ENCODE peak calls at places on chromosomes 16 and 17, in nine cellular contexts. M is neural progenitor cell, C is OCI-LY7, J is K562, X is mucosa of descending colon, U is esophagus squamous epithelium, W is PC-3, K is cardiac muscle cell, Y is prostate gland. V is an unnamed sample.

GRCh38 chr17:28261219-28261618 is 57.8 kb upstream of the TMEM97 start:
- DNase-seq in M (no peak), Y (no peak), W (no peak), X (no peak), J (no peak), K (no peak), U (no peak), C (no peak), V (no peak)

GRCh38 chr16:49495151-49495566 is 121.6 kb downstream of the C16orf78 start:
- DNase-seq in C (no peak), J (no peak), X (no peak), K (no peak), U (no peak), Y (no peak), W (no peak), M (no peak), V (no peak)

GRCh38 chr16:89035013-89035697 is 58.1 kb upstream of the CBFA2T3 start:
- DNase-seq in U (no peak), X (no peak), K (no peak), C (no peak), Y (no peak), J (peak; percentile 70), M (peak; percentile 41), W (no peak), V (no peak)

GRCh38 chr17:17613708-17614114 is 22.2 kb upstream of the PEMT start:
- DNase-seq in Y (peak; percentile 39), X (peak; percentile 83), J (peak; percentile 65), U (no peak), M (peak; percentile 76), K (peak; percentile 80), W (peak; percentile 84), C (peak; percentile 67), V (peak; percentile 66)

GRCh38 chr16:82382521-82382920 is 212.5 kb upstream of the MPHOSPH6 start:
- DNase-seq in C (no peak), Y (no peak), K (no peak), X (no peak), M (no peak), W (no peak), J (no peak), U (no peak), V (no peak)

GRCh38 chr17:550041-550398 is 164.6 kb downstream of the VPS53 start:
- DNase-seq in X (no peak), W (no peak), J (no peak), M (no peak), Y (no peak), U (no peak), C (no peak), K (no peak), V (no peak)

GRCh38 chr16:30748634-30749445 is 615 bp downstream of the PHKG2 start:
- DNase-seq in X (peak; percentile 49), M (peak; percentile 70), J (peak; percentile 61), K (peak; percentile 47), U (no peak), W (peak; percentile 33), C (peak; percentile 25), Y (no peak), V (no peak)

GRCh38 chr16:63776437-63776836 is 1345.4 kb downstream of the CDH11 start:
- DNase-seq in X (no peak), W (no peak), J (no peak), Y (no peak), U (no peak), K (no peak), C (no peak), M (no peak), V (no peak)

GRCh38 chr17:79065105-79065670 is 9.4 kb upstream of the ENGASE start:
- DNase-seq in M (peak; percentile 64), Y (peak; percentile 49), C (peak; percentile 48), U (no peak), K (peak; percentile 70), W (peak; percentile 78), J (peak; percentile 77), X (peak; percentile 86), V (no peak)

GRCh38 chr17:67990909-67991308 is 5.4 kb downstream of the C17orf58 start:
- DNase-seq in J (no peak), C (no peak), Y (no peak), U (no peak), M (no peak), W (peak; percentile 15), K (no peak), X (no peak), V (no peak)

GRCh38 chr17:39077252-39077651 is 74.2 kb downstream of the PLXDC1 start:
- DNase-seq in K (no peak), Y (no peak), M (no peak), J (no peak), C (no peak), W (no peak), X (no peak), U (no peak), V (no peak)

GRCh38 chr17:43308999-43309398 is 75.2 kb upstream of the RNU2-1 start:
- DNase-seq in C (no peak), W (no peak), M (no peak), K (no peak), Y (peak; percentile 1), X (no peak), J (no peak), U (no peak), V (no peak)

GRCh38 chr17:2033128-2033527 is 3.2 kb downstream of the DPH1 start:
- DNase-seq in U (no peak), X (no peak), Y (no peak), W (no peak), M (no peak), K (no peak), C (no peak), J (no peak), V (no peak)

GRCh38 chr16:24701521-24701951 is 27.9 kb upstream of the TNRC6A start:
- DNase-seq in W (peak; percentile 49), Y (no peak), J (no peak), C (no peak), X (no peak), M (no peak), K (no peak), U (no peak), V (no peak)

GRCh38 chr16:85613609-85614337 is 651 bp downstream of the GSE1 start:
- DNase-seq in C (peak; percentile 61), M (peak; percentile 93), J (peak; percentile 95), K (peak; percentile 82), U (no peak), W (peak; percentile 41), Y (peak; percentile 42), X (peak; percentile 71), V (no peak)

GRCh38 chr16:3305109-3306068 is at the start of the genes TIGD7 and ZNF75A:
- DNase-seq in C (no peak), U (peak; percentile 35), M (peak; percentile 93), Y (peak; percentile 82), W (peak; percentile 84), J (peak; percentile 91), K (peak; percentile 93), X (peak; percentile 88), V (peak; percentile 70)

GRCh38 chr16:3306078-3306477 is 781 bp downstream of the ZNF75A start:
- DNase-seq in C (no peak), W (no peak), Y (no peak), K (no peak), J (no peak), M (no peak), U (no peak), X (no peak), V (no peak)

DNA sequence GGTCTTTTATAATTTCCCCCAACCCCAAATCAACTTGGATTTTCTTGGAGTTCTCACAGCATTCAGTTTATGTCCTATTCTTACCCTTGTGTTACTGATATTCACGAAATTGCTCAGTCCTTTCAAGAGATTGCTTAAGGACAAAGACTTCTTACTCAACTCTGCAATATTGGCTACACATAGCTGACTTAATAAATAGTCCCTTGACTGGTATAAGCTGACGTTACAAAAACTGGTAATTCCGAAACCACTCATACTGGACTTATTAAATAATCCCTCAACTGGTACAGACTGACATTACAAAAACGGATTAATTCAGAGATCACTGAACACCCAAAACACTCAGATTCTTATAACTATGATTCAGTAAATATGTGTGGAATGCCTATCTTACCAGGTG is 860 bp downstream of the TIGD7 start:
- DNase-seq in X (no peak), Y (no peak), K (no peak), W (no peak), U (no peak), M (no peak), J (no peak), C (no peak), V (no peak)
- H3K9me3 ChIP-seq in X (peaks cover 82% of the 10 kb centered on the region), Y (peaks cover 3% of the 10 kb centered on the region), K (no peaks in the 10 kb centered on the region), W (no peaks in the 10 kb centered on the region), U (peaks cover 46% of the 10 kb centered on the region), M (peaks cover 31% of the 10 kb centered on the region), J (peaks cover 24% of the 10 kb centered on the region), C (no peaks in the 10 kb centered on the region), V (peaks cover 4% of the 10 kb centered on the region)

DNA sequence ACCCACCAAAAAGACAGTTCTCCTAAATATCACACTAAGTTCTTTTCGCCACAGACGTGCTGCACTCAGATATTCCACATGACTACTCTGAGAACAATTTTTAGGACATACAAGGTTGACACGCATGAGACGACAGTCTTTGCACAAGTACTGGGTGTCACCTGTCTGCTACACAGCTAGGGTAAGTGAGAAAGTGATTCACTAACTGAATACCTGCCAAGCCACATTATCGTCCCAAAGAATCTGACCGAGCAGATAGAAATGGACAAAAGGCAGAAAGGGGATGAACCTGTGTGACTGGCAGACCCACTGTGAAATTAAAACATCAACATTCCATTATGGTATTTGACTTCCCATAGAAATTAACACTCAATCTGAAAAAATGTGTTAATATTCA is 21.2 kb downstream of the SRP68 start:
- DNase-seq in J (no peak), U (no peak), X (no peak), Y (no peak), M (no peak), W (peak; percentile 88), C (no peak), K (no peak), V (no peak)
- H3K36me3 ChIP-seq in J (peaks cover 80% of the 10 kb centered on the region), U (peaks cover 41% of the 10 kb centered on the region), X (peaks cover 11% of the 10 kb centered on the region), Y (peaks cover 4% of the 10 kb centered on the region), M (peaks cover 5% of the 10 kb centered on the region), W (peaks cover 69% of the 10 kb centered on the region), C (peaks cover 92% of the 10 kb centered on the region), K (peaks cover 54% of the 10 kb centered on the region), V (peaks cover 16% of the 10 kb centered on the region)

DNA sequence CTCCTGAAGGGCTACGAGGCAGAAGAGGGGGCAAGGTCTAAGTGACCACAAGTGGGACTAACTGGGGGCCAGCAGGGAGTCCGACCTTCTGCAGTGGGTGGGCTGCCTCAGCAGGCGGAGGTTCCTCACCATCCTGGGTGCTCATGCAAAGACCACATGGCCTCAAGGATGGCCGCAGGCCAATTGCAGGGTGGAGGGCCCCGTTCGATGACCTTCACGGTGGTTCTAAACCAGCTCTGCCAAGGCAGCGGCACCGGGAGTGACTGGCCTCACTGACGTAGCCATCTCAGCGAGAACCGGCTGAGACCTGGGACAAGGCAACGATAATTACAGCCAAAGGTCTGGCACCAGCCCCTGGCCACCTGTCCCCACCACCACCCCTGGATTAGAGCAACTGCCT is 5.7 kb downstream of the SMIM5 start:
- DNase-seq in J (no peak), M (no peak), U (no peak), W (no peak), K (no peak), X (no peak), Y (no peak), C (no peak), V (no peak)
- H3K4me1 ChIP-seq in J (peaks cover 52% of the 10 kb centered on the region), M (peaks cover 17% of the 10 kb centered on the region), U (peaks cover 18% of the 10 kb centered on the region), W (peaks cover 32% of the 10 kb centered on the region), K (peaks cover 22% of the 10 kb centered on the region), X (peaks cover 33% of the 10 kb centered on the region), Y (peaks cover 27% of the 10 kb centered on the region), C (peaks cover 6% of the 10 kb centered on the region), V (peaks cover 13% of the 10 kb centered on the region)

GRCh38 chr16:35735403-35736251 is 2276.2 kb downstream of the TP53TG3F start:
- DNase-seq in U (no peak), X (no peak), K (no peak), W (no peak), M (no peak), C (no peak), J (no peak), Y (no peak), V (no peak)
- H3K9me3 ChIP-seq in U (no peaks in the 10 kb centered on the region), X (peaks cover 80% of the 10 kb centered on the region), K (no peaks in the 10 kb centered on the region), W (no peaks in the 10 kb centered on the region), M (peaks cover 11% of the 10 kb centered on the region), C (no peaks in the 10 kb centered on the region), J (no peaks in the 10 kb centered on the region), Y (no peaks in the 10 kb centered on the region), V (peaks cover 10% of the 10 kb centered on the region)

V was measured in iPS DF 6.9.